ENCODE peak calls at places on chromosome 13, in nine cellular contexts. One of them, this sample, is unnamed.

GRCh38 chr13:99608345-99608744 is 107.1 kb downstream of the TM9SF2 start:
- DNase-seq in NCI-H1092 treated with DMSO at 0.1 percent for 48 hours: no peak
- DNase-seq in activated CD8-positive, alpha-beta memory T cell treated with anti-CD3 and anti-CD28 coated beads, Interleukin-2, amount 50 U/mL, for 4 hours: no peak
- DNase-seq in left cardiac atrium: no peak
- DNase-seq in ecto neural progenitor cell: no peak
- DNase-seq in IMR-90: no peak
- DNase-seq in heart left ventricle: no peak
- DNase-seq in PC-3: no peak
- DNase-seq in HCT116: no peak
- DNase-seq in this sample: no peak

GRCh38 chr13:113431171-113431570 is 22.1 kb downstream of the ADPRHL1 start:
- DNase-seq in IMR-90: no peak
- DNase-seq in ecto neural progenitor cell: no peak
- DNase-seq in left cardiac atrium: no peak
- DNase-seq in HCT116: no peak
- DNase-seq in activated CD8-positive, alpha-beta memory T cell treated with anti-CD3 and anti-CD28 coated beads, Interleukin-2, amount 50 U/mL, for 4 hours: no peak
- DNase-seq in PC-3: no peak
- DNase-seq in NCI-H1092 treated with DMSO at 0.1 percent for 48 hours: no peak
- DNase-seq in heart left ventricle: no peak
- DNase-seq in this sample: no peak

GRCh38 chr13:42807236-42807635 is 25.9 kb downstream of the FAM216B start:
- DNase-seq in NCI-H1092 treated with DMSO at 0.1 percent for 48 hours: no peak
- DNase-seq in PC-3: peak
- DNase-seq in heart left ventricle: no peak
- DNase-seq in left cardiac atrium: no peak
- DNase-seq in activated CD8-positive, alpha-beta memory T cell treated with anti-CD3 and anti-CD28 coated beads, Interleukin-2, amount 50 U/mL, for 4 hours: no peak
- DNase-seq in ecto neural progenitor cell: no peak
- DNase-seq in IMR-90: peak
- DNase-seq in HCT116: no peak
- DNase-seq in this sample: no peak

GRCh38 chr13:93715866-93716265 is 489.3 kb downstream of the GPC6 start:
- DNase-seq in IMR-90: peak
- DNase-seq in activated CD8-positive, alpha-beta memory T cell treated with anti-CD3 and anti-CD28 coated beads, Interleukin-2, amount 50 U/mL, for 4 hours: no peak
- DNase-seq in left cardiac atrium: no peak
- DNase-seq in ecto neural progenitor cell: no peak
- DNase-seq in NCI-H1092 treated with DMSO at 0.1 percent for 48 hours: no peak
- DNase-seq in heart left ventricle: no peak
- DNase-seq in PC-3: peak
- DNase-seq in HCT116: no peak
- DNase-seq in this sample: no peak

GRCh38 chr13:99265162-99265822 is 7.1 kb upstream of the GPR18 start:
- DNase-seq in PC-3: no peak
- DNase-seq in activated CD8-positive, alpha-beta memory T cell treated with anti-CD3 and anti-CD28 coated beads, Interleukin-2, amount 50 U/mL, for 4 hours: no peak
- DNase-seq in HCT116: no peak
- DNase-seq in ecto neural progenitor cell: no peak
- DNase-seq in left cardiac atrium: no peak
- DNase-seq in IMR-90: no peak
- DNase-seq in NCI-H1092 treated with DMSO at 0.1 percent for 48 hours: no peak
- DNase-seq in heart left ventricle: no peak
- DNase-seq in this sample: no peak

GRCh38 chr13:87274209-87274819 is 396.9 kb upstream of the SLITRK5 start:
- DNase-seq in PC-3: peak
- DNase-seq in ecto neural progenitor cell: peak
- DNase-seq in left cardiac atrium: no peak
- DNase-seq in HCT116: peak
- DNase-seq in activated CD8-positive, alpha-beta memory T cell treated with anti-CD3 and anti-CD28 coated beads, Interleukin-2, amount 50 U/mL, for 4 hours: no peak
- DNase-seq in NCI-H1092 treated with DMSO at 0.1 percent for 48 hours: peak
- DNase-seq in heart left ventricle: no peak
- DNase-seq in IMR-90: peak
- DNase-seq in this sample: peak

GRCh38 chr13:112132619-112133018 is 65.7 kb downstream of the SOX1 start:
- DNase-seq in heart left ventricle: no peak
- DNase-seq in IMR-90: no peak
- DNase-seq in activated CD8-positive, alpha-beta memory T cell treated with anti-CD3 and anti-CD28 coated beads, Interleukin-2, amount 50 U/mL, for 4 hours: no peak
- DNase-seq in NCI-H1092 treated with DMSO at 0.1 percent for 48 hours: no peak
- DNase-seq in ecto neural progenitor cell: no peak
- DNase-seq in left cardiac atrium: no peak
- DNase-seq in HCT116: no peak
- DNase-seq in PC-3: no peak
- DNase-seq in this sample: no peak

GRCh38 chr13:24684600-24684998 is 4.4 kb downstream of the ATP12A start:
- DNase-seq in heart left ventricle: no peak
- DNase-seq in activated CD8-positive, alpha-beta memory T cell treated with anti-CD3 and anti-CD28 coated beads, Interleukin-2, amount 50 U/mL, for 4 hours: no peak
- DNase-seq in NCI-H1092 treated with DMSO at 0.1 percent for 48 hours: no peak
- DNase-seq in PC-3: no peak
- DNase-seq in HCT116: no peak
- DNase-seq in ecto neural progenitor cell: no peak
- DNase-seq in left cardiac atrium: no peak
- DNase-seq in IMR-90: no peak
- DNase-seq in this sample: no peak

GRCh38 chr13:39616087-39616694 is 13.2 kb upstream of the LHFPL6 start:
- DNase-seq in heart left ventricle: peak
- DNase-seq in HCT116: peak
- DNase-seq in left cardiac atrium: peak
- DNase-seq in activated CD8-positive, alpha-beta memory T cell treated with anti-CD3 and anti-CD28 coated beads, Interleukin-2, amount 50 U/mL, for 4 hours: peak
- DNase-seq in PC-3: peak
- DNase-seq in NCI-H1092 treated with DMSO at 0.1 percent for 48 hours: peak
- DNase-seq in IMR-90: peak
- DNase-seq in ecto neural progenitor cell: peak
- DNase-seq in this sample: peak

GRCh38 chr13:103066079-103066880 is at the start of gene SLC10A2:
- DNase-seq in PC-3: no peak
- DNase-seq in NCI-H1092 treated with DMSO at 0.1 percent for 48 hours: no peak
- DNase-seq in activated CD8-positive, alpha-beta memory T cell treated with anti-CD3 and anti-CD28 coated beads, Interleukin-2, amount 50 U/mL, for 4 hours: no peak
- DNase-seq in IMR-90: no peak
- DNase-seq in heart left ventricle: no peak
- DNase-seq in ecto neural progenitor cell: no peak
- DNase-seq in left cardiac atrium: no peak
- DNase-seq in HCT116: no peak
- DNase-seq in this sample: no peak

GRCh38 chr13:112061367-112062046 is 5.4 kb upstream of the SOX1 start:
- DNase-seq in PC-3: no peak
- DNase-seq in heart left ventricle: no peak
- DNase-seq in IMR-90: no peak
- DNase-seq in HCT116: no peak
- DNase-seq in left cardiac atrium: no peak
- DNase-seq in NCI-H1092 treated with DMSO at 0.1 percent for 48 hours: peak
- DNase-seq in activated CD8-positive, alpha-beta memory T cell treated with anti-CD3 and anti-CD28 coated beads, Interleukin-2, amount 50 U/mL, for 4 hours: no peak
- DNase-seq in ecto neural progenitor cell: no peak
- DNase-seq in this sample: no peak

GRCh38 chr13:112062619-112063308 is 4.2 kb upstream of the SOX1 start:
- DNase-seq in IMR-90: no peak
- DNase-seq in heart left ventricle: no peak
- DNase-seq in ecto neural progenitor cell: peak
- DNase-seq in left cardiac atrium: no peak
- DNase-seq in HCT116: no peak
- DNase-seq in activated CD8-positive, alpha-beta memory T cell treated with anti-CD3 and anti-CD28 coated beads, Interleukin-2, amount 50 U/mL, for 4 hours: no peak
- DNase-seq in PC-3: no peak
- DNase-seq in NCI-H1092 treated with DMSO at 0.1 percent for 48 hours: peak
- DNase-seq in this sample: no peak

GRCh38 chr13:33575378-33575777 is 242.6 kb upstream of the RFC3 start:
- DNase-seq in activated CD8-positive, alpha-beta memory T cell treated with anti-CD3 and anti-CD28 coated beads, Interleukin-2, amount 50 U/mL, for 4 hours: no peak
- DNase-seq in HCT116: no peak
- DNase-seq in ecto neural progenitor cell: no peak
- DNase-seq in heart left ventricle: no peak
- DNase-seq in IMR-90: no peak
- DNase-seq in left cardiac atrium: no peak
- DNase-seq in PC-3: no peak
- DNase-seq in NCI-H1092 treated with DMSO at 0.1 percent for 48 hours: no peak
- DNase-seq in this sample: no peak

GRCh38 chr13:49649244-49649962 is 21.1 kb downstream of the ARL11 start:
- DNase-seq in IMR-90: peak
- DNase-seq in left cardiac atrium: no peak
- DNase-seq in ecto neural progenitor cell: no peak
- DNase-seq in PC-3: peak
- DNase-seq in heart left ventricle: no peak
- DNase-seq in NCI-H1092 treated with DMSO at 0.1 percent for 48 hours: no peak
- DNase-seq in activated CD8-positive, alpha-beta memory T cell treated with anti-CD3 and anti-CD28 coated beads, Interleukin-2, amount 50 U/mL, for 4 hours: no peak
- DNase-seq in HCT116: no peak
- DNase-seq in this sample: no peak

GRCh38 chr13:114100446-114101320 is 31.7 kb downstream of the RASA3 start:
- DNase-seq in left cardiac atrium: peak
- DNase-seq in heart left ventricle: peak
- DNase-seq in activated CD8-positive, alpha-beta memory T cell treated with anti-CD3 and anti-CD28 coated beads, Interleukin-2, amount 50 U/mL, for 4 hours: peak
- DNase-seq in PC-3: no peak
- DNase-seq in NCI-H1092 treated with DMSO at 0.1 percent for 48 hours: no peak
- DNase-seq in HCT116: no peak
- DNase-seq in ecto neural progenitor cell: no peak
- DNase-seq in IMR-90: no peak
- DNase-seq in this sample: no peak

GRCh38 chr13:50910483-50910805 is 853 bp downstream of the RNASEH2B start:
- DNase-seq in activated CD8-positive, alpha-beta memory T cell treated with anti-CD3 and anti-CD28 coated beads, Interleukin-2, amount 50 U/mL, for 4 hours: no peak
- DNase-seq in PC-3: peak
- DNase-seq in left cardiac atrium: no peak
- DNase-seq in heart left ventricle: no peak
- DNase-seq in NCI-H1092 treated with DMSO at 0.1 percent for 48 hours: peak
- DNase-seq in IMR-90: peak
- DNase-seq in ecto neural progenitor cell: no peak
- DNase-seq in HCT116: peak
- DNase-seq in this sample: peak

GRCh38 chr13:80945328-80945727 is 604.4 kb upstream of the SPRY2 start:
- DNase-seq in left cardiac atrium: no peak
- DNase-seq in IMR-90: no peak
- DNase-seq in HCT116: no peak
- DNase-seq in heart left ventricle: no peak
- DNase-seq in activated CD8-positive, alpha-beta memory T cell treated with anti-CD3 and anti-CD28 coated beads, Interleukin-2, amount 50 U/mL, for 4 hours: no peak
- DNase-seq in PC-3: no peak
- DNase-seq in ecto neural progenitor cell: peak
- DNase-seq in NCI-H1092 treated with DMSO at 0.1 percent for 48 hours: no peak
- DNase-seq in this sample: no peak

GRCh38 chr13:64749301-64749700 is 2480.8 kb downstream of the PCDH9 start:
- DNase-seq in HCT116: no peak
- DNase-seq in heart left ventricle: no peak
- DNase-seq in activated CD8-positive, alpha-beta memory T cell treated with anti-CD3 and anti-CD28 coated beads, Interleukin-2, amount 50 U/mL, for 4 hours: no peak
- DNase-seq in NCI-H1092 treated with DMSO at 0.1 percent for 48 hours: no peak
- DNase-seq in ecto neural progenitor cell: no peak
- DNase-seq in left cardiac atrium: no peak
- DNase-seq in IMR-90: no peak
- DNase-seq in PC-3: no peak
- DNase-seq in this sample: no peak

GRCh38 chr13:83895994-83896580 is 13.8 kb upstream of the SLITRK1 start:
- DNase-seq in left cardiac atrium: no peak
- DNase-seq in PC-3: peak
- DNase-seq in activated CD8-positive, alpha-beta memory T cell treated with anti-CD3 and anti-CD28 coated beads, Interleukin-2, amount 50 U/mL, for 4 hours: no peak
- DNase-seq in HCT116: no peak
- DNase-seq in ecto neural progenitor cell: no peak
- DNase-seq in NCI-H1092 treated with DMSO at 0.1 percent for 48 hours: no peak
- DNase-seq in IMR-90: peak
- DNase-seq in heart left ventricle: no peak
- DNase-seq in this sample: no peak

GRCh38 chr13:51950722-51951121 is 60.5 kb downstream of the ATP7B start:
- DNase-seq in left cardiac atrium: no peak
- DNase-seq in PC-3: no peak
- DNase-seq in ecto neural progenitor cell: no peak
- DNase-seq in HCT116: no peak
- DNase-seq in activated CD8-positive, alpha-beta memory T cell treated with anti-CD3 and anti-CD28 coated beads, Interleukin-2, amount 50 U/mL, for 4 hours: no peak
- DNase-seq in heart left ventricle: peak
- DNase-seq in NCI-H1092 treated with DMSO at 0.1 percent for 48 hours: no peak
- DNase-seq in IMR-90: no peak
- DNase-seq in this sample: no peak

GRCh38 chr13:112854321-112854720 is 114.7 kb upstream of the MCF2L start:
- DNase-seq in ecto neural progenitor cell: no peak
- DNase-seq in left cardiac atrium: no peak
- DNase-seq in HCT116: no peak
- DNase-seq in IMR-90: no peak
- DNase-seq in heart left ventricle: no peak
- DNase-seq in PC-3: no peak
- DNase-seq in NCI-H1092 treated with DMSO at 0.1 percent for 48 hours: no peak
- DNase-seq in activated CD8-positive, alpha-beta memory T cell treated with anti-CD3 and anti-CD28 coated beads, Interleukin-2, amount 50 U/mL, for 4 hours: no peak
- DNase-seq in this sample: no peak

GRCh38 chr13:76822691-76823267 is 63.4 kb downstream of the KCTD12 start:
- DNase-seq in activated CD8-positive, alpha-beta memory T cell treated with anti-CD3 and anti-CD28 coated beads, Interleukin-2, amount 50 U/mL, for 4 hours: no peak
- DNase-seq in heart left ventricle: no peak
- DNase-seq in HCT116: no peak
- DNase-seq in IMR-90: peak
- DNase-seq in ecto neural progenitor cell: no peak
- DNase-seq in left cardiac atrium: no peak
- DNase-seq in PC-3: peak
- DNase-seq in NCI-H1092 treated with DMSO at 0.1 percent for 48 hours: no peak
- DNase-seq in this sample: no peak

GRCh38 chr13:32045537-32045936 is 14.0 kb downstream of the FRY start:
- DNase-seq in left cardiac atrium: no peak
- DNase-seq in activated CD8-positive, alpha-beta memory T cell treated with anti-CD3 and anti-CD28 coated beads, Interleukin-2, amount 50 U/mL, for 4 hours: no peak
- DNase-seq in heart left ventricle: no peak
- DNase-seq in IMR-90: peak
- DNase-seq in HCT116: no peak
- DNase-seq in PC-3: no peak
- DNase-seq in ecto neural progenitor cell: no peak
- DNase-seq in NCI-H1092 treated with DMSO at 0.1 percent for 48 hours: no peak
- DNase-seq in this sample: no peak

GRCh38 chr13:22744688-22745452 is 435.9 kb upstream of the SGCG start:
- DNase-seq in NCI-H1092 treated with DMSO at 0.1 percent for 48 hours: no peak
- DNase-seq in heart left ventricle: no peak
- DNase-seq in ecto neural progenitor cell: no peak
- DNase-seq in PC-3: no peak
- DNase-seq in HCT116: peak
- DNase-seq in IMR-90: no peak
- DNase-seq in activated CD8-positive, alpha-beta memory T cell treated with anti-CD3 and anti-CD28 coated beads, Interleukin-2, amount 50 U/mL, for 4 hours: no peak
- DNase-seq in left cardiac atrium: no peak
- DNase-seq in this sample: no peak

GRCh38 chr13:98080280-98080679 is 62.6 kb upstream of the FARP1 start:
- DNase-seq in IMR-90: no peak
- DNase-seq in ecto neural progenitor cell: no peak
- DNase-seq in heart left ventricle: no peak
- DNase-seq in PC-3: no peak
- DNase-seq in NCI-H1092 treated with DMSO at 0.1 percent for 48 hours: no peak
- DNase-seq in activated CD8-positive, alpha-beta memory T cell treated with anti-CD3 and anti-CD28 coated beads, Interleukin-2, amount 50 U/mL, for 4 hours: no peak
- DNase-seq in left cardiac atrium: no peak
- DNase-seq in HCT116: no peak
- DNase-seq in this sample: no peak

GRCh38 chr13:105177265-105177900 is 1358.1 kb downstream of the EFNB2 start:
- DNase-seq in left cardiac atrium: no peak
- DNase-seq in IMR-90: no peak
- DNase-seq in PC-3: no peak
- DNase-seq in activated CD8-positive, alpha-beta memory T cell treated with anti-CD3 and anti-CD28 coated beads, Interleukin-2, amount 50 U/mL, for 4 hours: no peak
- DNase-seq in NCI-H1092 treated with DMSO at 0.1 percent for 48 hours: no peak
- DNase-seq in ecto neural progenitor cell: no peak
- DNase-seq in HCT116: no peak
- DNase-seq in heart left ventricle: no peak
- DNase-seq in this sample: no peak

GRCh38 chr13:98549006-98549727 is 27.7 kb downstream of the STK24 start:
- DNase-seq in ecto neural progenitor cell: no peak
- DNase-seq in heart left ventricle: no peak
- DNase-seq in left cardiac atrium: no peak
- DNase-seq in NCI-H1092 treated with DMSO at 0.1 percent for 48 hours: no peak
- DNase-seq in IMR-90: peak
- DNase-seq in PC-3: peak
- DNase-seq in activated CD8-positive, alpha-beta memory T cell treated with anti-CD3 and anti-CD28 coated beads, Interleukin-2, amount 50 U/mL, for 4 hours: no peak
- DNase-seq in HCT116: no peak
- DNase-seq in this sample: no peak

GRCh38 chr13:30569901-30570576 is 47.7 kb upstream of the USPL1 start:
- DNase-seq in NCI-H1092 treated with DMSO at 0.1 percent for 48 hours: no peak
- DNase-seq in PC-3: peak
- DNase-seq in ecto neural progenitor cell: no peak
- DNase-seq in left cardiac atrium: peak
- DNase-seq in heart left ventricle: peak
- DNase-seq in activated CD8-positive, alpha-beta memory T cell treated with anti-CD3 and anti-CD28 coated beads, Interleukin-2, amount 50 U/mL, for 4 hours: no peak
- DNase-seq in IMR-90: peak
- DNase-seq in HCT116: peak
- DNase-seq in this sample: no peak

GRCh38 chr13:47008318-47008717 is 111.5 kb upstream of the HTR2A start:
- DNase-seq in activated CD8-positive, alpha-beta memory T cell treated with anti-CD3 and anti-CD28 coated beads, Interleukin-2, amount 50 U/mL, for 4 hours: no peak
- DNase-seq in heart left ventricle: no peak
- DNase-seq in PC-3: no peak
- DNase-seq in HCT116: no peak
- DNase-seq in NCI-H1092 treated with DMSO at 0.1 percent for 48 hours: no peak
- DNase-seq in ecto neural progenitor cell: no peak
- DNase-seq in left cardiac atrium: no peak
- DNase-seq in IMR-90: no peak
- DNase-seq in this sample: no peak

This sample was measured in HEK293T.